ENCODE peak calls at places on chromosomes 11 and 22, in six cellular contexts. B is A549; Z is BE2C; O is heart left ventricle; G is HEK293T; N is stimulated activated CD4-positive, alpha-beta T cell treated with anti-CD3 and anti-CD28 coated beads, Interleukin-15, amount 100 ng/mL, for 1 hour. E is an unnamed sample.
A peak's percentile ranks its signal among the peaks of the same experiment; 100 is the strongest.

GRCh38 chr11:120551191-120551590 is 39.6 kb downstream of the GRIK4 start:
- DNase-seq in N (no peak), B (no peak), Z (no peak), G (no peak), O (no peak), E (no peak)

GRCh38 chr11:71267807-71268421 is 15.5 kb upstream of the SHANK2 start:
- DNase-seq in O (no peak), N (no peak), Z (no peak), B (no peak), G (no peak), E (no peak)

GRCh38 chr11:126318642-126319373 is 14.9 kb downstream of the DCPS start:
- DNase-seq in G (no peak), Z (no peak), B (no peak), O (peak; percentile 61), N (no peak), E (peak; percentile 95)

GRCh38 chr11:120186799-120187591 is 23.8 kb upstream of the OAF start:
- DNase-seq in B (no peak), Z (no peak), N (peak; percentile 6), O (peak; percentile 54), G (no peak), E (peak; percentile 93)

GRCh38 chr11:128884703-128885338 is 6.3 kb upstream of the KCNJ5 start:
- DNase-seq in O (peak; percentile 53), B (peak; percentile 66), G (peak; percentile 60), N (no peak), Z (peak; percentile 61), E (peak; percentile 65)

GRCh38 chr11:898160-898517 is 12.5 kb downstream of the CHID1 start:
- DNase-seq in N (no peak), O (no peak), B (peak; percentile 57), Z (peak; percentile 23), G (peak; percentile 51), E (no peak)

GRCh38 chr11:130908770-130909625 is 7.3 kb downstream of the SNX19 start:
- DNase-seq in B (no peak), O (no peak), G (no peak), N (no peak), Z (no peak), E (peak; percentile 78)

GRCh38 chr11:134464981-134465730 is 53.1 kb upstream of the B3GAT1 start:
- DNase-seq in Z (no peak), G (no peak), B (no peak), N (no peak), O (no peak), E (no peak)

GRCh38 chr11:126419801-126420729 is 64.6 kb downstream of the ST3GAL4 start:
- DNase-seq in N (no peak), O (no peak), G (no peak), B (no peak), Z (no peak), E (no peak)

GRCh38 chr22:39183991-39184585 is 31.6 kb upstream of the CBX7 start:
- DNase-seq in B (peak; percentile 29), O (peak; percentile 41), G (peak; percentile 24), N (no peak), Z (peak; percentile 68), E (no peak)

GRCh38 chr11:82874646-82875523 is 25.3 kb downstream of the PRCP start:
- DNase-seq in G (no peak), O (no peak), B (no peak), Z (no peak), N (no peak), E (no peak)

GRCh38 chr22:36239401-36240171 is at the start of gene APOL2:
- DNase-seq in B (peak; percentile 85), G (peak; percentile 94), Z (peak; percentile 93), O (peak; percentile 90), N (peak; percentile 70), E (peak; percentile 87)

GRCh38 chr22:38944653-38945052 is 12.8 kb upstream of the APOBEC3A start:
- DNase-seq in N (no peak), G (no peak), Z (no peak), O (no peak), B (no peak), E (no peak)

GRCh38 chr11:34680918-34681554 is 60.1 kb downstream of the EHF start:
- DNase-seq in O (no peak), N (no peak), Z (no peak), G (no peak), B (peak; percentile 90), E (peak; percentile 94)

GRCh38 chr11:120068114-120068573 is 69.8 kb downstream of the TRIM29 start:
- DNase-seq in N (no peak), O (no peak), B (no peak), G (peak; percentile 44), Z (peak; percentile 66), E (peak; percentile 55)

GRCh38 chr11:96486890-96487633 is 97.2 kb downstream of the JRKL start:
- DNase-seq in B (peak; percentile 49), Z (no peak), G (no peak), N (no peak), O (no peak), E (peak; percentile 89)

GRCh38 chr22:23501244-23501643 is 78.8 kb downstream of the IGLL1 start:
- DNase-seq in N (no peak), G (no peak), B (no peak), Z (no peak), O (no peak), E (peak; percentile 5)

GRCh38 chr22:25828422-25828821 is 86.4 kb downstream of the MYO18B start:
- DNase-seq in G (no peak), N (no peak), Z (no peak), B (no peak), O (no peak), E (no peak)

GRCh38 chr11:97110376-97110775 is 720.6 kb downstream of the JRKL start:
- DNase-seq in O (no peak), G (no peak), Z (no peak), B (no peak), N (no peak), E (peak; percentile 15)

GRCh38 chr11:33000181-33000580 is 15.5 kb upstream of the DEPDC7 start:
- DNase-seq in N (no peak), G (no peak), Z (no peak), O (no peak), B (no peak), E (peak; percentile 63)

GRCh38 chr11:112004389-112004788 is 20.8 kb upstream of the DLAT start:
- DNase-seq in O (no peak), N (no peak), B (no peak), G (peak; percentile 40), Z (peak; percentile 26), E (no peak)